ENCODE peak calls at places on chromosomes 11 and 22, in seven cellular contexts. Y is kidney, F is A549, Q is sigmoid colon, I is psoas muscle, C is OCI-LY7, B is colonic mucosa. U is an unnamed sample.

GRCh38 chr11:116605543-116605942 is 167.2 kb downstream of the BUD13 start:
- DNase-seq in Y (no peak), F (peak; percentile 35), Q (peak; percentile 20), I (no peak), C (peak; percentile 56), B (peak; percentile 46), U (peak; percentile 93)

GRCh38 chr11:118572914-118573550 is 823 bp downstream of the ARCN1 start:
- DNase-seq in Y (no peak), F (peak; percentile 29), Q (no peak), I (no peak), C (peak; percentile 51), B (peak; percentile 29), U (no peak)

GRCh38 chr11:4551346-4551979 is 6.5 kb downstream of the OR52M1 start:
- DNase-seq in Y (peak; percentile 46), F (peak; percentile 19), Q (no peak), I (no peak), C (no peak), B (no peak), U (no peak)

GRCh38 chr11:74100735-74101134 is 70.1 kb downstream of the C2CD3 start:
- DNase-seq in Y (no peak), F (no peak), Q (no peak), I (no peak), C (no peak), B (no peak), U (no peak)

GRCh38 chr11:102921587-102922220 is 33.8 kb downstream of the MMP13 start:
- DNase-seq in Y (no peak), F (no peak), Q (no peak), I (no peak), C (no peak), B (no peak), U (no peak)

GRCh38 chr11:109320595-109320994 is 101.4 kb upstream of the C11orf87 start:
- DNase-seq in Y (no peak), F (peak; percentile 2), Q (no peak), I (no peak), C (no peak), B (no peak), U (no peak)

GRCh38 chr11:12388171-12388570 is 10.8 kb downstream of the PARVA start:
- DNase-seq in Y (no peak), F (no peak), Q (no peak), I (no peak), C (no peak), B (no peak), U (no peak)

GRCh38 chr11:69449320-69450063 is 32.0 kb upstream of the LINC01488 start:
- DNase-seq in Y (peak; percentile 91), F (no peak), Q (peak; percentile 80), I (peak; percentile 73), C (no peak), B (no peak), U (no peak)

GRCh38 chr11:76629853-76630599 is 40.5 kb downstream of the LRRC32 start:
- DNase-seq in Y (peak; percentile 90), F (no peak), Q (peak; percentile 89), I (peak; percentile 63), C (no peak), B (peak; percentile 74), U (no peak)

GRCh38 chr22:49734882-49735281 is 92.8 kb downstream of the BRD1 start:
- DNase-seq in Y (peak; percentile 43), F (no peak), Q (no peak), I (no peak), C (no peak), B (no peak), U (no peak)

GRCh38 chr11:104370478-104370877 is 206.5 kb upstream of the PDGFD start:
- DNase-seq in Y (no peak), F (no peak), Q (no peak), I (no peak), C (no peak), B (no peak), U (no peak)

GRCh38 chr11:103624708-103625623 is 411.5 kb upstream of the DDI1 start:
- DNase-seq in Y (no peak), F (peak; percentile 97), Q (no peak), I (no peak), C (no peak), B (no peak), U (no peak)

GRCh38 chr22:31126128-31126868 is 3.5 kb downstream of the INPP5J start:
- DNase-seq in Y (no peak), F (no peak), Q (no peak), I (no peak), C (no peak), B (no peak), U (no peak)

GRCh38 chr22:31128156-31128555 is 5.4 kb downstream of the INPP5J start:
- DNase-seq in Y (no peak), F (no peak), Q (no peak), I (no peak), C (no peak), B (no peak), U (no peak)

GRCh38 chr22:31125521-31126117 is 2.9 kb downstream of the INPP5J start:
- DNase-seq in Y (no peak), F (no peak), Q (no peak), I (no peak), C (no peak), B (no peak), U (no peak)

GRCh38 chr22:31127181-31127772 is 4.5 kb downstream of the INPP5J start:
- DNase-seq in Y (no peak), F (no peak), Q (no peak), I (no peak), C (no peak), B (no peak), U (no peak)

DNA sequence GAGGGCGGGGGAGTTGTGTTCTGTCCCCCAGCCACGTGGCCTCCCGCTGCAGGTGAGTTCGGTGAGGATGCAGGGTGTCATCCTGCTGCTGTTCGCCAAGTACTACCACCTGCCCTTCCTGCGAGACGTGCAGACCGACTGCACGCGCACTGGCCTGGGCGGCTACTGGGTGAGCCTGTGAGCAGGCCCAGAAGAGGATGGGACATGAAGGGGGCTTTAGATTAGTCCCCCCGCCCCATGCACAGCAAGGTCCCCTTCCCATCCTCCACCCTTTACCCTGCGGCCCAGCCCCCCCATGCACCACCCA is 4.1 kb downstream of the INPP5J start:
- DNase-seq in Y (no peak), F (no peak), Q (no peak), I (no peak), C (no peak), B (no peak), U (no peak)
- H3K4me3 ChIP-seq in Y (no peak overlapping the region), F (no peak overlapping the region), Q (no peak overlapping the region), I (no peak overlapping the region), C (no peak overlapping the region), B (no peak overlapping the region), U (no peak overlapping the region)

DNA sequence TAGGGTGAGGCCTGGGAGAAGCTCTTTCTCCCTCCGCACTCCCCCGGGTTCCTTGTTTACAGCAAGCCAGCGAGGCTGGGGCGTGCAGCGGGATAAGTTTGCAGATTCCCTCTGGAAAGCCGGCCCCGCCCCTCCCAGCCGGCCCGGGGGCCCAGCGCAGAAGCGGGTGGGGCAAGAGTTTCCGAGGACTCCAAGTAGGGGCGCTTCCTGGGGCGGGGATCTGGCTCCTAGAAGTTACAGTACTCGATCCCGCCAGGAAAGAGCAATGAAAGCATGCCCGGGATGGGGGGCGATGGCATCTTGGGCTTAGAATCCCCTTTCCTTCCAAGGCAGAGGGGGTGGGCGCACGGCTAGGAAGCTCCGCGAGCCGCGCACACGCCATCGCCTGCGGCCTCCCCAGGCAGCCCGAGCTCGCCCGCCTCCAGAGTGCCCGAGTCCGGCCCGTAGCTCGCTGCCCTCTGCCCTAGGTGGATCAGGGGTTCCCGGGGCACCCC is 385 bp downstream of the TST start:
- DNase-seq in Y (peak; percentile 86), F (peak; percentile 21), Q (peak; percentile 90), I (peak; percentile 72), C (no peak), B (peak; percentile 89), U (no peak)
- H3K4me1 ChIP-seq in Y (peaks cover 5% of the 10 kb centered on the region), F (peaks cover 51% of the 10 kb centered on the region), Q (no peaks in the 10 kb centered on the region), I (peaks cover 46% of the 10 kb centered on the region), C (peaks cover 13% of the 10 kb centered on the region), B (peaks cover 49% of the 10 kb centered on the region), U (peaks cover 16% of the 10 kb centered on the region)

GRCh38 chr22:39348909-39349505 is 784 bp upstream of the SYNGR1 start:
- DNase-seq in Y (no peak), F (no peak), Q (no peak), I (no peak), C (no peak), B (no peak), U (no peak)

GRCh38 chr22:39344046-39344390 is 5.8 kb upstream of the SYNGR1 start:
- DNase-seq in Y (no peak), F (no peak), Q (no peak), I (no peak), C (no peak), B (no peak), U (no peak)

GRCh38 chr22:39345231-39345630 is 4.6 kb upstream of the SYNGR1 start:
- DNase-seq in Y (no peak), F (no peak), Q (no peak), I (no peak), C (no peak), B (no peak), U (no peak)

GRCh38 chr22:39341179-39341578 is 8.6 kb upstream of the SYNGR1 start:
- DNase-seq in Y (no peak), F (no peak), Q (no peak), I (no peak), C (no peak), B (no peak), U (no peak)

GRCh38 chr22:39343259-39344045 is 6.3 kb upstream of the SYNGR1 start:
- DNase-seq in Y (no peak), F (peak; percentile 61), Q (no peak), I (no peak), C (peak; percentile 69), B (peak; percentile 61), U (peak; percentile 82)
- TF ChIP-seq CTCF in Y (peak; percentile 71), F (peak; percentile 50), Q (peak; percentile 34), I (peak; percentile 67), C (peak; percentile 92), B (peak; percentile 57), U (peak; percentile 90)

GRCh38 chr11:61486779-61487178 is 21.8 kb upstream of the LRRC10B start:
- DNase-seq in Y (no peak), F (no peak), Q (no peak), I (no peak), C (no peak), B (no peak), U (no peak)

GRCh38 chr11:61487342-61488025 is 21.1 kb upstream of the LRRC10B start:
- DNase-seq in Y (no peak), F (no peak), Q (no peak), I (no peak), C (no peak), B (no peak), U (no peak)

GRCh38 chr11:61486004-61486615 is 22.4 kb upstream of the LRRC10B start:
- DNase-seq in Y (no peak), F (no peak), Q (no peak), I (no peak), C (no peak), B (no peak), U (no peak)

GRCh38 chr11:61489833-61490585 is 18.5 kb upstream of the LRRC10B start:
- DNase-seq in Y (peak; percentile 72), F (no peak), Q (no peak), I (no peak), C (no peak), B (no peak), U (no peak)

DNA sequence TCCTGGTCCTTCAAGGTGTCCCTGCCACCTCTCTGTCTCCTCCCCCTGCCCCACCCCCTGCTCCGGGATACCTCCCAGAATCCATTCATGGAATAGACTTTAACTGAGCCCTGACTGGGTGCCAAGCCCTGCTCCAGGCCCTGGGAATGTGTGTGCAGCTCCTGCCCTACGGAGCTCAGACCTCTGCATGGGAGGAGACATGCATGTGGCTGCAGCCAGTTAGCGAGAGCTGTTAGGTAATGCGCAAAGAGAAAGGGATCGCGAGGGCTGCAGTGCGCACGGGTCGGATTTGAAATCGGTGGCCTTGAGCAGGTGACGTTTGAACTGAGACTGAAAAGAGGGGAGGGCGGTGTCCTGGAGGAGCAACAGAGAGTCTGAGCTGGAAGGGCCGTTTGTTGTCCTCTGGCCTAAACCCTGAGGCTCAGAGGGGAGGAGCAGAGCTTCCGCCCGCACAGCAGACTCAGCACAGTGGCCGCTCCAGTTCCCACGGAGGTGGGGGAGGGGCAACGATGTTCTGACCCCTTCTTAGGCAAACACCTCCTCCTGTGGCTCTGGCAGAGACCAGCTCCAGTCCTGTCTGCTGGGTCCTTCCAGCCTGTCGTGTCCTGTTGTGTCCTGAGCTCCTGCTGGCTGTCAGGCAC is 19.8 kb upstream of the LRRC10B start:
- DNase-seq in Y (peak; percentile 93), F (no peak), Q (no peak), I (peak; percentile 64), C (no peak), B (peak; percentile 93), U (peak; percentile 80)
- H3K4me3 ChIP-seq in Y (peak overlapping the region; percentile 52), F (no peak overlapping the region), Q (peak overlapping the region; percentile 28), I (no peak overlapping the region), C (no peak overlapping the region), B (peak overlapping the region; percentile 4), U (no peak overlapping the region)